ENCODE peak calls at places on chromosome 13, in ten cellular contexts. O is choroid plexus epithelial cell; E is NCI-H1105; H is thyroid gland; A is ELR; I is astrocyte of the cerebellum; Y is C1 segment of cervical spinal cord; T is WTC11; X is retinal pigment epithelial cell; F is stimulated activated CD4-positive, alpha-beta T cell treated with anti-CD3 and anti-CD28 coated beads, TNF-alpha, amount 100 ng/mL, for 24 hours. K is an unnamed sample.

GRCh38 chr13:106997696-106998095 is 429.8 kb upstream of the ARGLU1 start:
- DNase-seq in H (no peak), X (no peak), I (no peak), A (no peak), O (no peak), Y (no peak), F (no peak), T (no peak), E (no peak), K (no peak)

GRCh38 chr13:40682449-40683240 is 16.2 kb upstream of the FOXO1 start:
- DNase-seq in A (peak; percentile 73), Y (no peak), H (no peak), F (no peak), O (peak; percentile 56), X (no peak), T (no peak), E (peak; percentile 13), I (no peak), K (no peak)

GRCh38 chr13:84132491-84132890 is 250.2 kb upstream of the SLITRK1 start:
- DNase-seq in F (no peak), T (no peak), O (no peak), I (no peak), X (no peak), H (no peak), A (no peak), Y (no peak), E (no peak), K (no peak)

GRCh38 chr13:113547248-113547971 is 37.1 kb upstream of the TFDP1 start:
- DNase-seq in T (no peak), E (no peak), F (no peak), X (no peak), I (peak; percentile 28), A (peak; percentile 51), H (no peak), Y (no peak), O (peak; percentile 48), K (peak; percentile 23)

GRCh38 chr13:32259116-32259515 is 56.0 kb downstream of the ZAR1L start:
- DNase-seq in H (no peak), A (peak; percentile 8), I (no peak), F (no peak), T (no peak), X (no peak), O (no peak), E (no peak), Y (no peak), K (no peak)

GRCh38 chr13:59450218-59450617 is 713.5 kb downstream of the DIAPH3 start:
- DNase-seq in E (no peak), A (no peak), I (no peak), Y (no peak), T (no peak), X (no peak), H (no peak), F (no peak), O (no peak), K (no peak)

GRCh38 chr13:75635621-75636338 is at the start of gene LMO7:
- DNase-seq in E (no peak), Y (peak; percentile 13), O (peak; percentile 60), H (peak; percentile 86), A (peak; percentile 75), I (no peak), X (no peak), T (peak; percentile 85), F (peak; percentile 3), K (no peak)

GRCh38 chr13:91212229-91212628 is 135.3 kb upstream of the MIR17HG start:
- DNase-seq in I (no peak), X (no peak), Y (no peak), O (no peak), T (no peak), E (no peak), A (no peak), H (no peak), F (no peak), K (no peak)

GRCh38 chr13:75726313-75726712 is 90.2 kb downstream of the LMO7 start:
- DNase-seq in O (no peak), T (no peak), X (no peak), I (no peak), E (no peak), F (no peak), H (no peak), A (no peak), Y (no peak), K (no peak)

GRCh38 chr13:95185311-95185710 is 115.9 kb downstream of the ABCC4 start:
- DNase-seq in E (no peak), A (no peak), T (no peak), O (no peak), I (no peak), F (no peak), H (no peak), X (no peak), Y (no peak), K (no peak)

GRCh38 chr13:98297043-98297442 is 120.0 kb upstream of the RNF113B start:
- DNase-seq in Y (no peak), H (no peak), T (no peak), X (no peak), E (peak; percentile 14), A (no peak), F (no peak), O (no peak), I (no peak), K (peak; percentile 73)

GRCh38 chr13:32905063-32905863 is 111.0 kb upstream of the KL start:
- DNase-seq in I (no peak), Y (no peak), A (peak; percentile 57), E (no peak), T (no peak), O (peak; percentile 24), H (no peak), X (no peak), F (no peak), K (peak; percentile 34)

GRCh38 chr13:23750383-23751121 is 138.6 kb downstream of the MIPEP start:
- DNase-seq in A (peak; percentile 94), I (no peak), T (no peak), O (peak; percentile 69), H (no peak), Y (no peak), E (no peak), F (no peak), X (no peak), K (no peak)